ENCODE peak calls at places on chromosomes 4 and X, in eight cellular contexts. F is sigmoid colon, M is AG09309, D is choroid plexus epithelial cell, H is tibial artery, W is cardiac fibroblast, X is brain microvascular endothelial cell, R is fibroblast of pulmonary artery. Q is an unnamed sample.

GRCh38 chr4:8774071-8774470 is 97.6 kb downstream of the HMX1 start:
- DNase-seq in F (peak), M (no peak), D (no peak), H (peak), W (no peak), X (no peak), R (no peak), Q (no peak)

GRCh38 chrX:134682081-134682480 is 23.8 kb upstream of the PLAC1 start:
- DNase-seq in F (no peak), M (no peak), D (no peak), H (no peak), W (peak), X (no peak), R (no peak), Q (no peak)

GRCh38 chr4:102438873-102439614 is 62.1 kb upstream of the NFKB1 start:
- DNase-seq in F (no peak), M (peak), D (peak), H (no peak), W (peak), X (peak), R (peak), Q (peak)

GRCh38 chr4:184803884-184804283 is 21.9 kb downstream of the ACSL1 start:
- DNase-seq in F (no peak), M (no peak), D (no peak), H (no peak), W (no peak), X (no peak), R (no peak), Q (no peak)

GRCh38 chr4:145602129-145602760 is 16.9 kb upstream of the MMAA start:
- DNase-seq in F (no peak), M (no peak), D (no peak), H (no peak), W (no peak), X (no peak), R (no peak), Q (no peak)

GRCh38 chrX:136577562-136577961 is 45.5 kb downstream of the VGLL1 start:
- DNase-seq in F (peak), M (no peak), D (peak), H (peak), W (peak), X (peak), R (peak), Q (peak)

GRCh38 chr4:154622598-154622997 is 10.1 kb upstream of the FGG start:
- DNase-seq in F (no peak), M (no peak), D (peak), H (no peak), W (peak), X (peak), R (peak), Q (peak)

GRCh38 chr4:185359767-185360446 is 35.8 kb downstream of the LRP2BP start:
- DNase-seq in F (no peak), M (peak), D (peak), H (no peak), W (peak), X (peak), R (peak), Q (peak)

GRCh38 chrX:125736008-125736729 is 416.5 kb downstream of the TEX13C start:
- DNase-seq in F (no peak), M (no peak), D (no peak), H (no peak), W (no peak), X (no peak), R (no peak), Q (no peak)

GRCh38 chr4:183142566-183143545 is 43.8 kb downstream of the WWC2 start:
- DNase-seq in F (peak), M (peak), D (peak), H (peak), W (peak), X (no peak), R (peak), Q (no peak)

GRCh38 chr4:127634181-127634580 is 1.4 kb downstream of the INTU start:
- DNase-seq in F (no peak), M (peak), D (peak), H (no peak), W (peak), X (peak), R (peak), Q (no peak)

GRCh38 chr4:185772391-185773093 is 39.5 kb downstream of the SORBS2 start:
- DNase-seq in F (no peak), M (no peak), D (no peak), H (no peak), W (no peak), X (no peak), R (no peak), Q (no peak)

GRCh38 chr4:7411491-7411890 is 23.2 kb downstream of the PSAPL1 start:
- DNase-seq in F (peak), M (no peak), D (no peak), H (no peak), W (no peak), X (no peak), R (no peak), Q (no peak)

GRCh38 chr4:78732332-78733104 is 43.6 kb upstream of the BMP2K start:
- DNase-seq in F (no peak), M (no peak), D (no peak), H (no peak), W (no peak), X (no peak), R (no peak), Q (no peak)

GRCh38 chr4:106160560-106160959 is 155.4 kb downstream of the TBCK start:
- DNase-seq in F (no peak), M (no peak), D (peak), H (no peak), W (peak), X (no peak), R (peak), Q (no peak)

GRCh38 chr4:77854431-77855111 is 8.1 kb upstream of the MRPL1 start:
- DNase-seq in F (no peak), M (no peak), D (no peak), H (no peak), W (peak), X (no peak), R (peak), Q (no peak)

GRCh38 chr4:187236491-187236890 is 512.8 kb upstream of the FAT1 start:
- DNase-seq in F (no peak), M (peak), D (peak), H (no peak), W (peak), X (peak), R (peak), Q (peak)

GRCh38 chr4:86909945-86910344 is 17.7 kb upstream of the C4orf36 start:
- DNase-seq in F (no peak), M (no peak), D (no peak), H (no peak), W (no peak), X (no peak), R (no peak), Q (no peak)

GRCh38 chr4:48331577-48332340 is 9.6 kb upstream of the SLAIN2 start:
- DNase-seq in F (no peak), M (no peak), D (peak), H (no peak), W (peak), X (peak), R (peak), Q (no peak)

GRCh38 chr4:24771241-24771640 is 24.1 kb upstream of the SOD3 start:
- DNase-seq in F (no peak), M (no peak), D (no peak), H (no peak), W (no peak), X (no peak), R (no peak), Q (no peak)

GRCh38 chr4:2822461-2823300 is 21.0 kb upstream of the ADD1 start:
- DNase-seq in F (peak), M (no peak), D (no peak), H (no peak), W (no peak), X (no peak), R (no peak), Q (no peak)

GRCh38 chrX:46803140-46803539 is 33.7 kb upstream of the RP2 start:
- DNase-seq in F (no peak), M (no peak), D (peak), H (no peak), W (peak), X (no peak), R (no peak), Q (no peak)
- TF ChIP-seq CTCF in F (no peak), M (peak), D (peak), H (no peak), W (peak), X (peak), R (peak), Q (no peak)

GRCh38 chrX:3711331-3711917 is 2.0 kb downstream of the PRKX start:
- DNase-seq in F (no peak), M (no peak), D (no peak), H (peak), W (peak), X (no peak), R (no peak), Q (no peak)
- H3K4me3 ChIP-seq in F (peak), M (no peak), D (no peak), H (peak), W (peak), X (peak), R (peak), Q (peak)

DNA sequence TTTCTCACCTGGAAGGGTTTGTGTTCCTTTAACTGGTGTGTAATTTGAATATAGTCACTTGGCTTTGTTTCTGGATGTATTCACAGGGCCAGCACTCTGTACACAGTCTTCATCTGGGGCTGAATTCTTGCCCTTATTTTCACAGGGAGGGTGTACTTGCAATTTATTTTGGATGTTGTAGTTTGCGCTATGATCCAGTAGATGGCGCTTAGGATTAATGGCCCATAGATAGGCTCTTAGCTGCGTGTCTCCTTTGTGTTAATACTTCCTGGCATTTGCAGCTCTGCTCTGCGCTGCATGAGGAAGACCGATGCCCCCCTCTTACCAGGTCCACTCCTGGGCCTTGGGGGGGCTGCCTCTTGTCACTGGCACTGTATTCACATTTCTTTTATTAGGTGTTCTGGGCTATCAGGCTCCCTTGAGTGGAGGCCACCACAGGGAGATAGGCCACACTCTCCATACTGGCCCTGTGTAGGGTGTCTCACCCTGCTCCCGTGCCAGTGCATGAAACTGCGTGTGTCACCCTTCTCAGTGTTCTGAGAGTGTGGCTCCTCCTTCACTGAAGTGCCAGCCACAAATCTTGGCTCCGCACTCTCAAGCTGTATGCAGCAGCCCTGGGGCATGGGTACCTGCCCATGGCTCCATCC is 562.2 kb downstream of the ZIC3 start:
- DNase-seq in F (no peak), M (no peak), D (peak), H (no peak), W (peak), X (peak), R (peak), Q (no peak)
- TF ChIP-seq CTCF in F (no peak), M (peak), D (peak), H (no peak), W (peak), X (peak), R (peak), Q (peak)

DNA sequence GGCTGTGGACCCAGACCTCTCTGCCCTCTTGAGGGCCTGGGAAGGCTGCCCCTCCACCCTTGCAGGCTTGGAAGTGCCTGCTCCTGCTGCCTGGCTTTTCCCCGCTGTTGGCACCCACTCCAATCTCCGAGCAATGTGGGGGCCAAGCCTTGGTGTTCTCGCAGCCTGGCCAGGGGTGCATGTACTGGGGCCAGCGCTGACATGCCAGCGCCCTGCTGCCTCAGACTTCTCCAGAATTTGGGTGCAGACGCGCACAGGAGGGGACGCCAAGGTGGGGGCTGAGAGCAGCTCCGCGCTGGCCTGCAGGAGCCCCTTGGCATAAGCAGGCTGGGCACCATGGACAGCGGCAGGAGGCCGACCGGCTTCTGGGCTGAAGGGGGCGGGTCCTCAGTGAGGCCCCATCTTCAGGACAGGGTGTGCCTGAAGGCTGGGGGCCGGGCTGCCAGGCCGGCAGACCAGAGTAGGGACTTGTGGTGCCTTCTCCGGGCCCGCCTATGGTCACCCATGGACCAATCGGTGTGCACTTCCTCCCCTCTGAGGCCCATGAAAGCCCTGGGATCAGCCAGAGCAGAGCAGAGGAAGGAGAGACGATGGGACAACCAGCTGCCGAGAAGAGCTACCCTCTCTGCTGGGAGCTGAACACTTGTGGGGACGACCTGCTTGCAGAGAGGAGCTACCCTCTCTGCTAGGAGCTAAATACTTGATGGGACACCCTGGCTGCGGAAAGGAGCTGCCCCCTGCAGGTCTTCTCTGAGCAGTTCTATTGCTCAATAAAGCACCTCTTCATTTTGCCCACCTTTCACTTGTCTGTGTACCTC is 118.3 kb downstream of the DNAAF6 start:
- DNase-seq in F (peak), M (no peak), D (peak), H (no peak), W (peak), X (peak), R (peak), Q (no peak)
- H3K4me3 ChIP-seq in F (no peak), M (no peak), D (no peak), H (no peak), W (no peak), X (no peak), R (no peak), Q (no peak)

GRCh38 chr4:53656421-53656981 is 65.2 kb upstream of the LNX1 start:
- DNase-seq in F (peak), M (peak), D (peak), H (no peak), W (peak), X (no peak), R (peak), Q (no peak)
- TF ChIP-seq CTCF in F (peak), M (peak), D (peak), H (peak), W (peak), X (peak), R (peak), Q (peak)

GRCh38 chrX:103691059-103691458 is 4.6 kb upstream of the MORF4L2 start:
- DNase-seq in F (no peak), M (no peak), D (no peak), H (no peak), W (no peak), X (no peak), R (no peak), Q (no peak)

GRCh38 chrX:103687696-103688191 is 1.2 kb upstream of the MORF4L2 start:
- DNase-seq in F (peak), M (peak), D (peak), H (peak), W (peak), X (peak), R (peak), Q (peak)

GRCh38 chrX:103687073-103687695 is 685 bp upstream of the MORF4L2 start:
- DNase-seq in F (peak), M (peak), D (peak), H (peak), W (no peak), X (peak), R (no peak), Q (no peak)

GRCh38 chrX:103686199-103687072 is at the start of gene MORF4L2:
- DNase-seq in F (peak), M (peak), D (peak), H (peak), W (peak), X (peak), R (peak), Q (peak)

GRCh38 chrX:103688949-103689348 is 2.5 kb upstream of the MORF4L2 start:
- DNase-seq in F (no peak), M (no peak), D (peak), H (no peak), W (peak), X (peak), R (peak), Q (no peak)
- H3K4me3 ChIP-seq in F (no peak), M (no peak), D (no peak), H (no peak), W (no peak), X (no peak), R (no peak), Q (no peak)

GRCh38 chr4:181261279-181261678 is 981.9 kb upstream of the TENM3 start:
- DNase-seq in F (no peak), M (no peak), D (peak), H (no peak), W (no peak), X (peak), R (no peak), Q (peak)
- TF ChIP-seq CTCF in F (no peak), M (peak), D (peak), H (no peak), W (no peak), X (peak), R (no peak), Q (peak)

Q was measured in astrocyte of the cerebellum.